ENCODE peak calls at places on chromosome 4, in nine cellular contexts. X is activated naive CD4-positive, alpha-beta T cell treated with Interleukin-2 at 50 U/mL for 16 hours; M is memory B cell; T is NCI-H2081; I is PC-3; A is breast epithelium; F is germinal center; K is mammary epithelial cell; P is central memory CD8-positive, alpha-beta T cell. R is an unnamed sample.

GRCh38 chr4:175560628-175561027 is 251.4 kb downstream of the GPM6A start:
- DNase-seq in P (no peak), F (no peak), X (no peak), K (peak), M (no peak), I (peak), T (peak), A (no peak), R (peak)

GRCh38 chr4:130053723-130054122 is 957.8 kb downstream of the C4orf33 start:
- DNase-seq in T (no peak), A (no peak), M (no peak), K (no peak), F (no peak), I (no peak), P (no peak), X (no peak), R (no peak)

GRCh38 chr4:74431113-74431826 is 13.7 kb upstream of the AREG start:
- DNase-seq in P (no peak), X (no peak), I (no peak), T (no peak), M (no peak), A (no peak), K (peak), F (no peak), R (no peak)

GRCh38 chr4:145132521-145133098 is 34.5 kb downstream of the ABCE1 start:
- DNase-seq in M (no peak), K (no peak), T (no peak), A (no peak), F (peak), X (no peak), P (no peak), I (no peak), R (no peak)

GRCh38 chr4:140049024-140049923 is 104.7 kb downstream of the MAML3 start:
- DNase-seq in I (peak), X (peak), F (peak), M (no peak), T (peak), P (no peak), A (peak), K (peak), R (no peak)

GRCh38 chr4:88763075-88763474 is 65.4 kb upstream of the NAP1L5 start:
- DNase-seq in F (no peak), T (no peak), P (no peak), A (no peak), I (no peak), X (no peak), K (no peak), M (no peak), R (no peak)

GRCh38 chr4:6887591-6888371 is 21.8 kb upstream of the TBC1D14 start:
- DNase-seq in P (no peak), K (no peak), M (no peak), X (no peak), A (no peak), I (no peak), F (no peak), T (no peak), R (no peak)

GRCh38 chr4:110636231-110636676 is 13.4 kb upstream of the PITX2 start:
- DNase-seq in K (no peak), A (no peak), I (no peak), P (no peak), T (no peak), M (no peak), F (no peak), X (no peak), R (no peak)

GRCh38 chr4:8346838-8347605 is 77.5 kb downstream of the HTRA3 start:
- DNase-seq in P (no peak), T (no peak), K (no peak), I (no peak), F (no peak), M (no peak), X (no peak), A (no peak), R (no peak)

GRCh38 chr4:76585897-76586360 is 150.9 kb downstream of the SHROOM3 start:
- DNase-seq in I (peak), T (peak), P (no peak), F (peak), A (peak), X (peak), K (peak), M (peak), R (no peak)

GRCh38 chr4:90575371-90575770 is 448.2 kb downstream of the CCSER1 start:
- DNase-seq in A (no peak), T (no peak), X (no peak), F (no peak), I (peak), M (no peak), K (no peak), P (no peak), R (no peak)

GRCh38 chr4:153676491-153676890 is 7.6 kb upstream of the TLR2 start:
- DNase-seq in X (no peak), T (no peak), F (no peak), P (no peak), M (no peak), I (peak), K (peak), A (no peak), R (no peak)

GRCh38 chr4:13327991-13328390 is 156.1 kb downstream of the RAB28 start:
- DNase-seq in I (no peak), M (no peak), F (no peak), P (no peak), T (no peak), K (peak), A (no peak), X (no peak), R (no peak)

GRCh38 chr4:13548984-13549546 is 4.8 kb upstream of the NKX3-2 start:
- DNase-seq in X (peak), P (peak), A (peak), I (peak), T (peak), F (peak), M (peak), K (peak), R (peak)

GRCh38 chr4:107391009-107391629 is 328.9 kb downstream of the PAPSS1 start:
- DNase-seq in M (no peak), P (no peak), T (no peak), X (no peak), F (no peak), I (no peak), K (no peak), A (no peak), R (no peak)